ENCODE peak calls at places on chromosomes 6 and 20, in ten cellular contexts. One of them, this sample, is unnamed.

GRCh38 chr6:75424610-75425548 is 68.7 kb downstream of the FILIP1 start:
- DNase-seq in colonic mucosa: no peak
- DNase-seq in H1: no peak
- DNase-seq in heart left ventricle: no peak
- DNase-seq in A549: no peak
- DNase-seq in nephron progenitor cell: no peak
- DNase-seq in BE2C: no peak
- DNase-seq in endothelial cell: no peak
- DNase-seq in chondrocyte: no peak
- DNase-seq in GM12878: no peak
- DNase-seq in this sample: peak

GRCh38 chr6:151452750-151453427 is 963 bp upstream of the RMND1 start:
- DNase-seq in chondrocyte: no peak
- DNase-seq in heart left ventricle: no peak
- DNase-seq in colonic mucosa: peak
- DNase-seq in BE2C: peak
- DNase-seq in A549: no peak
- DNase-seq in endothelial cell: no peak
- DNase-seq in H1: no peak
- DNase-seq in GM12878: no peak
- DNase-seq in nephron progenitor cell: no peak
- DNase-seq in this sample: peak

GRCh38 chr20:46174469-46175126 is 56.5 kb downstream of the CD40 start:
- DNase-seq in nephron progenitor cell: peak
- DNase-seq in colonic mucosa: peak
- DNase-seq in A549: peak
- DNase-seq in endothelial cell: peak
- DNase-seq in heart left ventricle: peak
- DNase-seq in H1: peak
- DNase-seq in GM12878: no peak
- DNase-seq in chondrocyte: no peak
- DNase-seq in BE2C: peak
- DNase-seq in this sample: peak

GRCh38 chr6:57267586-57268293 is 45.6 kb upstream of the RAB23 start:
- DNase-seq in GM12878: peak
- DNase-seq in nephron progenitor cell: peak
- DNase-seq in heart left ventricle: no peak
- DNase-seq in H1: no peak
- DNase-seq in endothelial cell: peak
- DNase-seq in chondrocyte: no peak
- DNase-seq in colonic mucosa: peak
- DNase-seq in BE2C: peak
- DNase-seq in A549: peak
- DNase-seq in this sample: peak

GRCh38 chr20:4697189-4697873 is 24.4 kb upstream of the PRND start:
- DNase-seq in nephron progenitor cell: no peak
- DNase-seq in GM12878: no peak
- DNase-seq in A549: no peak
- DNase-seq in H1: no peak
- DNase-seq in endothelial cell: no peak
- DNase-seq in chondrocyte: no peak
- DNase-seq in heart left ventricle: no peak
- DNase-seq in BE2C: no peak
- DNase-seq in colonic mucosa: no peak
- DNase-seq in this sample: no peak

GRCh38 chr6:84082693-84083265 is 49.2 kb downstream of the MRAP2 start:
- DNase-seq in heart left ventricle: no peak
- DNase-seq in nephron progenitor cell: no peak
- DNase-seq in A549: no peak
- DNase-seq in endothelial cell: no peak
- DNase-seq in GM12878: no peak
- DNase-seq in chondrocyte: no peak
- DNase-seq in H1: no peak
- DNase-seq in colonic mucosa: no peak
- DNase-seq in BE2C: no peak
- DNase-seq in this sample: peak

GRCh38 chr20:3398681-3399252 is 8.7 kb downstream of the DNAAF9 start:
- DNase-seq in endothelial cell: no peak
- DNase-seq in chondrocyte: no peak
- DNase-seq in H1: no peak
- DNase-seq in colonic mucosa: no peak
- DNase-seq in heart left ventricle: no peak
- DNase-seq in BE2C: no peak
- DNase-seq in GM12878: no peak
- DNase-seq in nephron progenitor cell: no peak
- DNase-seq in A549: no peak
- DNase-seq in this sample: no peak

GRCh38 chr20:4065405-4065841 is 50.1 kb upstream of the RNF24 start:
- DNase-seq in chondrocyte: no peak
- DNase-seq in endothelial cell: no peak
- DNase-seq in A549: no peak
- DNase-seq in nephron progenitor cell: no peak
- DNase-seq in colonic mucosa: no peak
- DNase-seq in BE2C: no peak
- DNase-seq in heart left ventricle: no peak
- DNase-seq in GM12878: no peak
- DNase-seq in H1: no peak
- DNase-seq in this sample: no peak

GRCh38 chr6:157264701-157265100 is 58.6 kb downstream of the TMEM242 start:
- DNase-seq in nephron progenitor cell: no peak
- DNase-seq in endothelial cell: no peak
- DNase-seq in GM12878: no peak
- DNase-seq in A549: no peak
- DNase-seq in colonic mucosa: no peak
- DNase-seq in BE2C: no peak
- DNase-seq in heart left ventricle: no peak
- DNase-seq in H1: no peak
- DNase-seq in chondrocyte: peak
- DNase-seq in this sample: no peak

GRCh38 chr6:56652994-56653393 is 10.3 kb upstream of the DST start:
- DNase-seq in H1: no peak
- DNase-seq in nephron progenitor cell: no peak
- DNase-seq in colonic mucosa: no peak
- DNase-seq in chondrocyte: no peak
- DNase-seq in A549: no peak
- DNase-seq in BE2C: no peak
- DNase-seq in GM12878: no peak
- DNase-seq in endothelial cell: no peak
- DNase-seq in heart left ventricle: no peak
- DNase-seq in this sample: peak

GRCh38 chr6:166612471-166612881 is 14.6 kb downstream of the RPS6KA2 start:
- DNase-seq in heart left ventricle: no peak
- DNase-seq in chondrocyte: no peak
- DNase-seq in endothelial cell: no peak
- DNase-seq in A549: no peak
- DNase-seq in nephron progenitor cell: peak
- DNase-seq in H1: no peak
- DNase-seq in GM12878: no peak
- DNase-seq in BE2C: no peak
- DNase-seq in colonic mucosa: no peak
- DNase-seq in this sample: no peak

GRCh38 chr6:139423037-139423698 is 48.7 kb upstream of the CITED2 start:
- DNase-seq in A549: no peak
- DNase-seq in heart left ventricle: no peak
- DNase-seq in endothelial cell: no peak
- DNase-seq in colonic mucosa: no peak
- DNase-seq in nephron progenitor cell: no peak
- DNase-seq in H1: no peak
- DNase-seq in BE2C: no peak
- DNase-seq in GM12878: no peak
- DNase-seq in chondrocyte: no peak
- DNase-seq in this sample: no peak

GRCh38 chr6:159913375-159913774 is 22.6 kb downstream of the MAS1 start:
- DNase-seq in nephron progenitor cell: no peak
- DNase-seq in A549: no peak
- DNase-seq in H1: no peak
- DNase-seq in chondrocyte: no peak
- DNase-seq in endothelial cell: no peak
- DNase-seq in colonic mucosa: no peak
- DNase-seq in GM12878: no peak
- DNase-seq in BE2C: no peak
- DNase-seq in heart left ventricle: no peak
- DNase-seq in this sample: peak

GRCh38 chr6:145732788-145733187 is 2.5 kb downstream of the EPM2A start:
- DNase-seq in GM12878: no peak
- DNase-seq in colonic mucosa: no peak
- DNase-seq in A549: no peak
- DNase-seq in heart left ventricle: no peak
- DNase-seq in nephron progenitor cell: no peak
- DNase-seq in BE2C: no peak
- DNase-seq in endothelial cell: no peak
- DNase-seq in chondrocyte: no peak
- DNase-seq in H1: no peak
- DNase-seq in this sample: no peak

GRCh38 chr6:81130071-81130470 is 622.4 kb downstream of the TENT5A start:
- DNase-seq in heart left ventricle: no peak
- DNase-seq in endothelial cell: no peak
- DNase-seq in BE2C: no peak
- DNase-seq in chondrocyte: no peak
- DNase-seq in nephron progenitor cell: no peak
- DNase-seq in GM12878: no peak
- DNase-seq in colonic mucosa: no peak
- DNase-seq in H1: no peak
- DNase-seq in A549: no peak
- DNase-seq in this sample: no peak

GRCh38 chr6:157821342-157822033 is 1.6 kb upstream of the SNX9 start:
- DNase-seq in colonic mucosa: no peak
- DNase-seq in nephron progenitor cell: no peak
- DNase-seq in heart left ventricle: no peak
- DNase-seq in endothelial cell: no peak
- DNase-seq in A549: no peak
- DNase-seq in H1: no peak
- DNase-seq in chondrocyte: no peak
- DNase-seq in GM12878: no peak
- DNase-seq in BE2C: no peak
- DNase-seq in this sample: no peak

DNA sequence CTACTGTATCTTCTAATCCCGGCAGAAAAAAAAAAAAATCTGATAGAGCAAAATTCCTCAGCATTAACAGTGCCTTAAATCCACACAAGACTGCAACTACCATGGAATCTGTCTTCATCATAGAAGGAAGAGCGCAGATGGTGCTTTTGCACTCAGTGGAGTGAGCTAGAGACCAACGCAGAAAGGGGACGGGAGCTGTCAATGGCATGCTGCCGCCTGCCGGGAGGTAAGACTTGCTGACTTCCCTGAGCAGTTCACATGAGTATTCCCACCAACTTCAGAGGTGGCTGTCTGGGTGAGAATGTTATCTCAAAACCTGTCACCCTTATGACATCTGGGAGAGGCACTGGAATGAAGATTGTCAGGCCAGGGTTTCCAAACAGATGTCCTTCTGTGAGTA is 35.6 kb downstream of the DZANK1 start:
- DNase-seq in GM12878: no peak
- DNase-seq in colonic mucosa: no peak
- DNase-seq in nephron progenitor cell: no peak
- DNase-seq in BE2C: no peak
- DNase-seq in endothelial cell: no peak
- DNase-seq in H1: no peak
- DNase-seq in chondrocyte: no peak
- DNase-seq in heart left ventricle: no peak
- DNase-seq in A549: no peak
- DNase-seq in this sample: no peak
- TF ChIP-seq CTCF in GM12878: no peak
- TF ChIP-seq CTCF in colonic mucosa: no peak
- TF ChIP-seq CTCF in nephron progenitor cell: no peak
- TF ChIP-seq CTCF in BE2C: no peak
- TF ChIP-seq CTCF in endothelial cell: no peak
- TF ChIP-seq CTCF in H1: no peak
- TF ChIP-seq CTCF in chondrocyte: no peak
- TF ChIP-seq CTCF in heart left ventricle: no peak
- TF ChIP-seq CTCF in A549: no peak
- TF ChIP-seq CTCF in this sample: peak

GRCh38 chr20:35342154-35342769 is 50.0 kb upstream of the FAM83C start:
- DNase-seq in BE2C: no peak
- DNase-seq in GM12878: no peak
- DNase-seq in H1: no peak
- DNase-seq in endothelial cell: peak
- DNase-seq in heart left ventricle: no peak
- DNase-seq in A549: no peak
- DNase-seq in nephron progenitor cell: no peak
- DNase-seq in colonic mucosa: no peak
- DNase-seq in chondrocyte: no peak
- DNase-seq in this sample: no peak
- TF ChIP-seq CTCF in BE2C: peak
- TF ChIP-seq CTCF in GM12878: no peak
- TF ChIP-seq CTCF in H1: peak
- TF ChIP-seq CTCF in endothelial cell: no peak
- TF ChIP-seq CTCF in heart left ventricle: peak
- TF ChIP-seq CTCF in A549: no peak
- TF ChIP-seq CTCF in nephron progenitor cell: no peak
- TF ChIP-seq CTCF in colonic mucosa: no peak
- TF ChIP-seq CTCF in chondrocyte: peak
- TF ChIP-seq CTCF in this sample: peak

DNA sequence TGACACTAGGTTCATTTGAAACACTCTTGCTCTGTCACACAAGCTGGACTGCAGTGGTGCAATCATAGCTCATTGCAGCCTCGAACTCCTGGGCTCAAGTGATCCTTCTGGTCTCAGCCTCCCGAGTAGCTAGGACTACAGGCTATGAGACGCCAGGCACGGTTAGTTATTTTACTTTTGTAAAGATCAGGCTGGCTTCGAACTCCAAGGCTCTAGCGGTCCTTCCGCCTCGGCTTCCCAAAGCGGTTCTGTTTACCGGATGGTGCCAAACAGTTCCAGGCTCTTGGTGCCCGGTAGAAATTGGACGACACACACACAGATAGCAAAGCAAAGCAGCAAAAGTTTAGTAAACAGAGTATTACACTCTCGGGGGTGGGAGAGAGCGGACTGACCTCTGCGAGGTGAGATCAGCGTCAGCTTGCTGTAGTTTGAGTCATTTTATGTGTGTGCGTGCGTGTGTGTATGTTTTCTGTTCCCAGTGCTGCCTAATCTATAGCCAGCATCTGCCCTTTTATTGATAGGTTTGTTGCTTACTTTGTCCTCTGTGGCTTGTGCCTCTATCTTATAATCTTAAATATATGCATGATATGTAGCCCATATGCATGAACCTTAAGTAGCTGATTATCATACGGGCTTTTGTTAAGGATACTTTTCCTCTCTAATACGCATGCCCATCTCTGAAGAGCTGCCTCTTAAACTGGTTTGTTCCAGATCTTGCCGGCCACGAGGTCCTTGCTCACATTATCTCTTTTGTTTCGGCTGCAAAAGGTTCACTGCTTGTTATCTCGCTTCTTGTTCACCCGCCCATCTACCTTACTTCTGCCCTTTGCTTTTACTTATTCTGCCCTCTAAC is 75.2 kb downstream of the OR2B2 start:
- DNase-seq in heart left ventricle: no peak
- DNase-seq in A549: no peak
- DNase-seq in BE2C: peak
- DNase-seq in GM12878: no peak
- DNase-seq in chondrocyte: no peak
- DNase-seq in endothelial cell: peak
- DNase-seq in colonic mucosa: peak
- DNase-seq in H1: no peak
- DNase-seq in nephron progenitor cell: no peak
- DNase-seq in this sample: peak
- TF ChIP-seq CTCF in heart left ventricle: no peak
- TF ChIP-seq CTCF in A549: no peak
- TF ChIP-seq CTCF in BE2C: no peak
- TF ChIP-seq CTCF in GM12878: no peak
- TF ChIP-seq CTCF in chondrocyte: no peak
- TF ChIP-seq CTCF in endothelial cell: no peak
- TF ChIP-seq CTCF in colonic mucosa: no peak
- TF ChIP-seq CTCF in H1: no peak
- TF ChIP-seq CTCF in nephron progenitor cell: no peak
- TF ChIP-seq CTCF in this sample: no peak

GRCh38 chr6:149929422-149929821 is 6.5 kb upstream of the RAET1G start:
- DNase-seq in H1: no peak
- DNase-seq in A549: no peak
- DNase-seq in GM12878: no peak
- DNase-seq in endothelial cell: peak
- DNase-seq in colonic mucosa: no peak
- DNase-seq in BE2C: no peak
- DNase-seq in nephron progenitor cell: peak
- DNase-seq in heart left ventricle: no peak
- DNase-seq in chondrocyte: no peak
- DNase-seq in this sample: no peak
- TF ChIP-seq CTCF in H1: peak
- TF ChIP-seq CTCF in A549: no peak
- TF ChIP-seq CTCF in GM12878: peak
- TF ChIP-seq CTCF in endothelial cell: peak
- TF ChIP-seq CTCF in colonic mucosa: no peak
- TF ChIP-seq CTCF in BE2C: peak
- TF ChIP-seq CTCF in nephron progenitor cell: peak
- TF ChIP-seq CTCF in heart left ventricle: no peak
- TF ChIP-seq CTCF in chondrocyte: peak
- TF ChIP-seq CTCF in this sample: peak

This sample was measured in epithelial cell of esophagus.